ENCODE peak calls at places on chromosomes 7 and 10, in four cellular contexts. U is adrenal gland, Y is cardiac fibroblast, E is BE2C. M is an unnamed sample.

GRCh38 chr7:129835436-129836020 is 117.2 kb downstream of the UBE2H start:
- DNase-seq in U (no peak), Y (no peak), E (no peak), M (no peak)

GRCh38 chr10:1747590-1748157 is 10.3 kb upstream of the ADARB2 start:
- DNase-seq in U (no peak), Y (no peak), E (no peak), M (no peak)

GRCh38 chr7:101870361-101871062 is 53.1 kb downstream of the CUX1 start:
- DNase-seq in U (no peak), Y (no peak), E (no peak), M (no peak)

GRCh38 chr10:75430000-75430763 is 1.2 kb upstream of the LRMDA start:
- DNase-seq in U (peak), Y (peak), E (peak), M (no peak)

GRCh38 chr10:58951750-58952149 is 224.7 kb upstream of the PHYHIPL start:
- DNase-seq in U (no peak), Y (peak), E (no peak), M (peak)

GRCh38 chr10:97185326-97186058 is at the start of gene SLIT1:
- DNase-seq in U (no peak), Y (no peak), E (peak), M (no peak)

GRCh38 chr10:5788969-5789368 is 24.3 kb downstream of the GDI2 start:
- DNase-seq in U (no peak), Y (no peak), E (no peak), M (no peak)

GRCh38 chr10:102279104-102279503 is 33.8 kb downstream of the GBF1 start:
- DNase-seq in U (no peak), Y (no peak), E (no peak), M (no peak)

GRCh38 chr10:76723781-76724336 is 913.7 kb downstream of the KCNMA1 start:
- DNase-seq in U (no peak), Y (no peak), E (no peak), M (no peak)

GRCh38 chr7:76069238-76069638 is 21.3 kb downstream of the MDH2 start:
- DNase-seq in U (peak), Y (peak), E (no peak), M (peak)

GRCh38 chr7:98414205-98414900 is 13.5 kb upstream of the BAIAP2L1 start:
- DNase-seq in U (no peak), Y (no peak), E (no peak), M (no peak)

GRCh38 chr10:88764110-88764509 is 4.3 kb downstream of the LIPN start:
- DNase-seq in U (no peak), Y (no peak), E (no peak), M (no peak)

DNA sequence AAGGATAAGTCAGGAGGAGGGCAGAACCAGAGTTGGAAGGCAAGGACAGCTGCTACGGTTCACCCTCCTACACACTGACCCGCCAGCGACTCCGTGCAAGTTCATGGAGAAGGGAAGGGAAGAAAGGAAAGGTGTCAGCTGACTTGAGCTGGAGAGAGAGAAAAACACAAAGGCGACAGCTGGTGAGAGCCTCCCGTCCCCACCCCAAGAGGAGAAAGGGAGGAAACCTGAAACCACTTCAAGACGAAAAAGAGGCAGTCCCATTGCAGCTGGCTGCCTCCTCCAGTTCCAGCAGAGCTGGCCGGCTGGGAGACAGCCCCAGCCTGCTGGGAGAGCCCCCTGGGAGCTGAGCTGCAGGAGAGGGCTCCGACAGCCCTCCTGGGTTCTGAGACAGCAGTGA is 75.2 kb downstream of the PARD3 start:
- DNase-seq in U (peak), Y (peak), E (peak), M (peak)
- H3K4me3 ChIP-seq in U (no peak), Y (peak), E (no peak), M (peak)

DNA sequence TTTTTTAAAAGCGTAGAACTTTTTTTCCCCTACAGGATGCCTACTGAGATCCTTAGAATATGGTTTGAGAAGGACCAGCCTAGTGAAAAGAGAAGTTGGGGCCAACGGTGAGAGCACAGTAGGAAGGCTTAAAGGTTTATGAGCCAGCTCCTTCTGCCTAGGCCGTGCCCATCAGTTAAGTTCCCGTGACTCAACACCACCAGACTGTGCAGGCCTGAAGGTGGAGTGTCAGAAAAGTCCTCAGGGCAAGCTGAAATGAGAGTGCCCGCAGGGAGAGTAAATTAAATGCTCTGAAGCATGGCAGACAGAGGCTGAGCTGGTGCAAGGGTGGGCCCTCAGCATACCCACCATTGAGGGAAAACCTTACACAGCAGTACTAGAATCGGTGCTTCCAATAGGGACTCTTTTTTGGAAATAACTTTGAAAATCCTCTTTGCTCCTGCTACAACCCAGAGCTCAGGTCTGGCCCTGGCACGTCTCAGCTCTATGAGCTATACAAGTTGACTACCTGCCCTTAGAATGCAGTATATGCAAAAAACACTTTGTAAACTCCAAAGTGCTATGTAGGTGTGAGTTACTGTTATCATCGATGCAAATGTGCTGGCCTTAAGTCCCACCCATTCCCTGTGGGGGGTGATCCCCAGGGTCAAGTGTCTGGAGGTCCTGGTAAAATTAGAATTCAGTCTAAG is 15.2 kb upstream of the C10orf67 start:
- DNase-seq in U (no peak), Y (peak), E (no peak), M (no peak)
- TF ChIP-seq CTCF in U (no peak), Y (no peak), E (no peak), M (no peak)

GRCh38 chr10:123443924-123444323 is 222.2 kb upstream of the GPR26 start:
- DNase-seq in U (no peak), Y (no peak), E (no peak), M (no peak)

GRCh38 chr10:123442901-123443300 is 223.3 kb upstream of the GPR26 start:
- DNase-seq in U (no peak), Y (no peak), E (no peak), M (no peak)

GRCh38 chr10:123449234-123449962 is 216.8 kb upstream of the GPR26 start:
- DNase-seq in U (no peak), Y (no peak), E (no peak), M (no peak)

GRCh38 chr10:123445336-123445735 is 220.8 kb upstream of the GPR26 start:
- DNase-seq in U (no peak), Y (no peak), E (no peak), M (no peak)

DNA sequence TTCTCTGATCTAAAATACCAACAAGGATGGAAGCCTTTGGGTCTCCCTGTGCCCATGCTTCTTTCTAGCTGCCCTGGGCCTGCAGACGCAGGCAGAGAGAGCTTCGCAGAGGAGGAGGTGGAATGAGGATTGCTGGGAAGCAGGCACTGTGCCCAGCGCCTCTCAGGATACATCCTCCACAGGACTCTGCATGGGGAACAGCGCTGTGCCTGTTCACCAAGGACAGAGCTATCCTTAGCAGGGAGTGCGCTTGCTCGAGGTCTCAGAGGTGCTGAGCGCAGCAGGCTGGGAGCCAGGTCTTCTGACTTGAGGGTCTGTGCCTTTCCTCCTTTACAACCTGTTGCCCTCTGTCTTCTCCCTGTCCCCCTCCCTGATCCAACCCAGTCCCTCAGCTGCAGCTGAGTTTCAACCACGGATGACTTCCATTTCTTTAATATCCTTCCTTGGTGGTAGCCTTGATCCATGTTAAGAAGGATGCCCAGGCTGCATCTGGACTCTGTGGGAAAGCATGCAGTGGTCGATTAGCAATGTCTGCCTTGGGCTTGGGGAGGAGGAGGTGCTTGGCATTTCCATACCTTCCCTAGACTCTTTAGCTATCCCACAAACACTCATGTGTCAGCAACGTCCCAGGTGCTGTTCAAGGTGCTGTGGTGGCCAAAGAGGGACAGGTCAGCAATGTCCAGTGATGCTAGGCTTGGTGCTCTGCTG is 219.6 kb upstream of the GPR26 start:
- DNase-seq in U (no peak), Y (no peak), E (no peak), M (no peak)
- H3K4me3 ChIP-seq in U (no peak), Y (no peak), E (no peak), M (no peak)

GRCh38 chr10:125375210-125375609 is 214.8 kb upstream of the CTBP2 start:
- DNase-seq in U (no peak), Y (peak), E (no peak), M (no peak)
- TF ChIP-seq CTCF in U (no peak), Y (no peak), E (no peak), M (no peak)

DNA sequence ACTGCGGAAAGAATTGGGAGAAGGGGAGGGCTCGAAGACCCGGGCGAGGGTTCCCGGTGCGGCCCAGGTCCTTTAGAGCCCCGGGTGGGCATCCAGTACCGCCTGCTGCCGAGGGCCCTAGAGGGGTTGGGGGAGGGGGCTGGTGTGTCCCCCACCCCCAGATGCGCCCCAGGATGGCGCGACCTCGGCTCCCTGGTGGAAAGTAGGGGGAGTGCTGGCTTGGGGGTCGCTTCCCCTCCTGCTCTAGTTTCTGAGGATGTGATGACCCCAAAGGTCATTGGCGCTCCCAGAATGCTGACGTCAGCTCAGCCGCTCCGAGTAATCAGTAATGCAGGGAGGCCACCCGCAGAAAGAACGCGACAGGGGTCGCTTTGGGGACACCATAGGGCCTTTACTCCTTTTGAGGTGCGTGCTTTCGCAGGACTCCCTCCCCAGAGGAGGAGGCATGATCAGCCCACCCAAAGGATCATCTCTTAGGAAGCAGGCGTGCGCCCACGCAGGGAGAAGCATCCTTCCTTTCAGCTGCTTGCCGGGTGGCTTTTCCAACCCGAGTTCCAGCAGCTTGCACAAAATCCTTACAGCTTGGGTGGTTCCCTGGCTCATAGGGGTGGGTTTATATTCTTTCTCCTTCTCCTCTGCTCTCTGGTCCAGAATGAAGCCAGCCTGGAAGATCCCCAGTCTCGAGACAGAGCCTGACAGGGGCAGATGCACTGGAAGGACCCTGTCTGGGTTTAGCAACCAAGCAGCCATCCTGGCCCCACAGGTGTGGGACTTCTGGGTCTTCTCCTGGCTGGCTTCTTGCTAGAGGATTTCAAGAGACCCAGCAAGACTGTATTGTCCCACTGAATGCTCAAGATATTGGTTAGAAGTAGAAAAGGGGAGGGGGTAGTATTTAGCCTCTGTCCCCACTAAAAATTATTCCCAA is 1.3 kb upstream of the PRKAG2 start:
- DNase-seq in U (no peak), Y (no peak), E (no peak), M (no peak)
- H3K4me3 ChIP-seq in U (no peak), Y (no peak), E (no peak), M (no peak)

GRCh38 chr10:14953452-14954000 is 370 bp downstream of the DCLRE1C start:
- DNase-seq in U (peak), Y (peak), E (no peak), M (peak)
- TF ChIP-seq CTCF in U (peak), Y (no peak), E (no peak), M (peak)

GRCh38 chr10:69125554-69125953 is 1.6 kb downstream of the VPS26A start:
- DNase-seq in U (no peak), Y (no peak), E (no peak), M (no peak)
- H3K4me3 ChIP-seq in U (no peak), Y (peak), E (peak), M (peak)

M was measured in astrocyte of the cerebellum.